ENCODE peak calls at places on chromosomes 2 and 18, in seven cellular contexts. One of them, this sample, is unnamed. For H3K4me1, the result is how much of the 10 kb centered on the place peaks cover.

GRCh38 chr2:239204143-239204875 is 196.5 kb downstream of the HDAC4 start:
- DNase-seq in hepatocyte: no peak
- DNase-seq in lower lobe of right lung: no peak
- DNase-seq in thoracic aorta: no peak
- DNase-seq in adrenal gland: peak
- DNase-seq in OCI-LY7: no peak
- DNase-seq in psoas muscle: peak
- DNase-seq in this sample: no peak

GRCh38 chr2:3631161-3631850 is 26.7 kb upstream of the ALLC start:
- DNase-seq in hepatocyte: no peak
- DNase-seq in thoracic aorta: no peak
- DNase-seq in OCI-LY7: no peak
- DNase-seq in psoas muscle: peak
- DNase-seq in lower lobe of right lung: no peak
- DNase-seq in adrenal gland: no peak
- DNase-seq in this sample: no peak

GRCh38 chr2:19357383-19358241 is 811 bp downstream of the OSR1 start:
- DNase-seq in psoas muscle: peak
- DNase-seq in hepatocyte: peak
- DNase-seq in OCI-LY7: no peak
- DNase-seq in thoracic aorta: no peak
- DNase-seq in lower lobe of right lung: no peak
- DNase-seq in adrenal gland: no peak
- DNase-seq in this sample: no peak

GRCh38 chr2:173254659-173255058 is 100.0 kb upstream of the CDCA7 start:
- DNase-seq in thoracic aorta: no peak
- DNase-seq in hepatocyte: no peak
- DNase-seq in adrenal gland: no peak
- DNase-seq in OCI-LY7: no peak
- DNase-seq in psoas muscle: no peak
- DNase-seq in lower lobe of right lung: no peak
- DNase-seq in this sample: no peak

GRCh38 chr2:126224766-126225165 is 431.2 kb upstream of the GYPC start:
- DNase-seq in psoas muscle: no peak
- DNase-seq in adrenal gland: no peak
- DNase-seq in hepatocyte: no peak
- DNase-seq in OCI-LY7: no peak
- DNase-seq in thoracic aorta: no peak
- DNase-seq in lower lobe of right lung: no peak
- DNase-seq in this sample: no peak

GRCh38 chr2:11940121-11940743 is 193.8 kb downstream of the LPIN1 start:
- DNase-seq in thoracic aorta: no peak
- DNase-seq in lower lobe of right lung: no peak
- DNase-seq in psoas muscle: no peak
- DNase-seq in hepatocyte: no peak
- DNase-seq in adrenal gland: no peak
- DNase-seq in OCI-LY7: no peak
- DNase-seq in this sample: no peak

GRCh38 chr18:48850891-48851302 is 99.9 kb downstream of the SMAD7 start:
- DNase-seq in psoas muscle: no peak
- DNase-seq in hepatocyte: no peak
- DNase-seq in adrenal gland: no peak
- DNase-seq in lower lobe of right lung: no peak
- DNase-seq in thoracic aorta: no peak
- DNase-seq in OCI-LY7: no peak
- DNase-seq in this sample: no peak

GRCh38 chr2:164221473-164221872 is 399.8 kb downstream of the GRB14 start:
- DNase-seq in thoracic aorta: no peak
- DNase-seq in OCI-LY7: no peak
- DNase-seq in adrenal gland: no peak
- DNase-seq in psoas muscle: no peak
- DNase-seq in lower lobe of right lung: no peak
- DNase-seq in hepatocyte: no peak
- DNase-seq in this sample: no peak

GRCh38 chr2:178522950-178523595 is 42.8 kb downstream of the PLEKHA3 start:
- DNase-seq in adrenal gland: peak
- DNase-seq in lower lobe of right lung: peak
- DNase-seq in OCI-LY7: peak
- DNase-seq in hepatocyte: peak
- DNase-seq in psoas muscle: peak
- DNase-seq in thoracic aorta: peak
- DNase-seq in this sample: peak

GRCh38 chr2:147711031-147711430 is 133.8 kb upstream of the ACVR2A start:
- DNase-seq in OCI-LY7: no peak
- DNase-seq in lower lobe of right lung: no peak
- DNase-seq in hepatocyte: no peak
- DNase-seq in psoas muscle: no peak
- DNase-seq in thoracic aorta: no peak
- DNase-seq in adrenal gland: no peak
- DNase-seq in this sample: no peak

GRCh38 chr2:235931676-235932075 is 236.5 kb downstream of the GBX2 start:
- DNase-seq in psoas muscle: no peak
- DNase-seq in thoracic aorta: no peak
- DNase-seq in OCI-LY7: no peak
- DNase-seq in lower lobe of right lung: no peak
- DNase-seq in hepatocyte: no peak
- DNase-seq in adrenal gland: no peak
- DNase-seq in this sample: no peak

GRCh38 chr2:100390001-100390940 is 27.2 kb downstream of the CHST10 start:
- DNase-seq in lower lobe of right lung: no peak
- DNase-seq in OCI-LY7: no peak
- DNase-seq in thoracic aorta: no peak
- DNase-seq in adrenal gland: no peak
- DNase-seq in psoas muscle: no peak
- DNase-seq in hepatocyte: no peak
- DNase-seq in this sample: no peak

GRCh38 chr2:74179063-74179865 is 585 bp upstream of the MOB1A start:
- DNase-seq in OCI-LY7: peak
- DNase-seq in adrenal gland: peak
- DNase-seq in hepatocyte: peak
- DNase-seq in thoracic aorta: no peak
- DNase-seq in psoas muscle: no peak
- DNase-seq in lower lobe of right lung: no peak
- DNase-seq in this sample: no peak

GRCh38 chr18:9766076-9766481 is 58.0 kb downstream of the RAB31 start:
- DNase-seq in thoracic aorta: no peak
- DNase-seq in adrenal gland: peak
- DNase-seq in psoas muscle: no peak
- DNase-seq in OCI-LY7: no peak
- DNase-seq in lower lobe of right lung: no peak
- DNase-seq in hepatocyte: no peak
- DNase-seq in this sample: no peak

GRCh38 chr2:33242845-33243244 is 233.6 kb upstream of the RASGRP3 start:
- DNase-seq in thoracic aorta: no peak
- DNase-seq in adrenal gland: no peak
- DNase-seq in OCI-LY7: no peak
- DNase-seq in lower lobe of right lung: no peak
- DNase-seq in psoas muscle: no peak
- DNase-seq in hepatocyte: no peak
- DNase-seq in this sample: peak

GRCh38 chr2:13669607-13670006 is 952.9 kb downstream of the TRIB2 start:
- DNase-seq in OCI-LY7: no peak
- DNase-seq in psoas muscle: no peak
- DNase-seq in hepatocyte: no peak
- DNase-seq in adrenal gland: no peak
- DNase-seq in lower lobe of right lung: no peak
- DNase-seq in thoracic aorta: no peak
- DNase-seq in this sample: no peak

GRCh38 chr2:207530160-207531023 is 630 bp downstream of the CREB1 start:
- DNase-seq in adrenal gland: peak
- DNase-seq in psoas muscle: peak
- DNase-seq in thoracic aorta: no peak
- DNase-seq in lower lobe of right lung: peak
- DNase-seq in OCI-LY7: peak
- DNase-seq in hepatocyte: peak
- DNase-seq in this sample: peak

GRCh38 chr2:10549621-10550020 is 101.5 kb upstream of the ODC1 start:
- DNase-seq in hepatocyte: no peak
- DNase-seq in adrenal gland: no peak
- DNase-seq in lower lobe of right lung: no peak
- DNase-seq in OCI-LY7: no peak
- DNase-seq in psoas muscle: no peak
- DNase-seq in thoracic aorta: no peak
- DNase-seq in this sample: no peak

GRCh38 chr2:10552871-10553245 is 104.7 kb upstream of the ODC1 start:
- DNase-seq in hepatocyte: no peak
- DNase-seq in OCI-LY7: no peak
- DNase-seq in adrenal gland: no peak
- DNase-seq in lower lobe of right lung: no peak
- DNase-seq in psoas muscle: no peak
- DNase-seq in thoracic aorta: no peak
- DNase-seq in this sample: no peak

GRCh38 chr2:10551496-10551895 is 103.4 kb upstream of the ODC1 start:
- DNase-seq in thoracic aorta: no peak
- DNase-seq in OCI-LY7: no peak
- DNase-seq in adrenal gland: no peak
- DNase-seq in lower lobe of right lung: no peak
- DNase-seq in psoas muscle: no peak
- DNase-seq in hepatocyte: no peak
- DNase-seq in this sample: no peak

GRCh38 chr2:10550206-10551001 is 102.3 kb upstream of the ODC1 start:
- DNase-seq in thoracic aorta: no peak
- DNase-seq in hepatocyte: no peak
- DNase-seq in psoas muscle: no peak
- DNase-seq in OCI-LY7: no peak
- DNase-seq in lower lobe of right lung: no peak
- DNase-seq in adrenal gland: peak
- DNase-seq in this sample: peak

GRCh38 chr2:10552220-10552870 is 104.2 kb upstream of the ODC1 start:
- DNase-seq in lower lobe of right lung: no peak
- DNase-seq in OCI-LY7: no peak
- DNase-seq in psoas muscle: no peak
- DNase-seq in hepatocyte: no peak
- DNase-seq in thoracic aorta: no peak
- DNase-seq in adrenal gland: no peak
- DNase-seq in this sample: no peak
- TF ChIP-seq CTCF in lower lobe of right lung: no peak
- TF ChIP-seq CTCF in OCI-LY7: no peak
- TF ChIP-seq CTCF in psoas muscle: no peak
- TF ChIP-seq CTCF in hepatocyte: no peak
- TF ChIP-seq CTCF in thoracic aorta: no peak
- TF ChIP-seq CTCF in adrenal gland: no peak
- TF ChIP-seq CTCF in this sample: no peak

DNA sequence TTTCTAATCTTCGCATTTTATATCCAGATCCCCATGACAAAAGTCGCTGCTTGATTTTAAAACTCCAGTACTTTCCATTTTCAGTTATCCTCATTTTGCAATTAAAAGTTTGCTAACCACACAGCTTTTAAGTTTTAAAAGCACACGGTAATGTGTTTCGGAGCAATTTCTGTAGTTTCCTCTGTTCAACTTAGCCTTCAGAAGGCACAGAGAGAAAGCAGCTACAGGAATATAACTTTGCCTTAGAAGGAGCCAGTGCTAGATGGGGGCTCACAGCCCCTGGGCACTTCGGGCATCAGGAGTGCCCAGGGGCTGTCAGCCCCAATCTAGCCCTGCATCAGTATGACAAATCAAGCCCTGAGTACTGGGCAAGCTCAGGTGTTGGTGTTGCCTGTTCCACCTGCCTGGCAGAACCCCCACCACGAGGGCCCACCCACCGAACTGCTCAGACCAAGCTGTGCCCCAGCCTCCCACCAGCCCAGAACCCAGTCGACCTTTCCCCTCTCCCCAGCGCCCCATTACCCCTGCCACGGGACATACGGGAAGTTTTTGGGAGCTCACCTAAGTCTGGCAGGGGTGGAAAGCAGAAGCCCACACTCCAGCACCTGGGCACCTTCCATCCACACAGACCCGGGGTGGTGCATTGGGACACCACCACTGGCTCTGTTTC is 47.3 kb downstream of the TRABD2A start:
- DNase-seq in OCI-LY7: no peak
- DNase-seq in lower lobe of right lung: no peak
- DNase-seq in adrenal gland: no peak
- DNase-seq in psoas muscle: no peak
- DNase-seq in thoracic aorta: no peak
- DNase-seq in hepatocyte: no peak
- DNase-seq in this sample: no peak
- H3K4me1 ChIP-seq in OCI-LY7: under half
- H3K4me1 ChIP-seq in lower lobe of right lung: under half
- H3K4me1 ChIP-seq in adrenal gland: under half
- H3K4me1 ChIP-seq in psoas muscle: under half
- H3K4me1 ChIP-seq in thoracic aorta: under half
- H3K4me1 ChIP-seq in hepatocyte: under half
- H3K4me1 ChIP-seq in this sample: under half

GRCh38 chr2:211349031-211349430 is 792.6 kb downstream of the CPS1 start:
- DNase-seq in thoracic aorta: no peak
- DNase-seq in psoas muscle: no peak
- DNase-seq in OCI-LY7: no peak
- DNase-seq in lower lobe of right lung: no peak
- DNase-seq in hepatocyte: no peak
- DNase-seq in adrenal gland: no peak
- DNase-seq in this sample: no peak

GRCh38 chr2:211344289-211344688 is 787.9 kb downstream of the CPS1 start:
- DNase-seq in thoracic aorta: no peak
- DNase-seq in psoas muscle: no peak
- DNase-seq in hepatocyte: no peak
- DNase-seq in lower lobe of right lung: no peak
- DNase-seq in OCI-LY7: no peak
- DNase-seq in adrenal gland: no peak
- DNase-seq in this sample: no peak

GRCh38 chr2:211351998-211352397 is 795.6 kb downstream of the CPS1 start:
- DNase-seq in lower lobe of right lung: no peak
- DNase-seq in adrenal gland: no peak
- DNase-seq in psoas muscle: no peak
- DNase-seq in hepatocyte: no peak
- DNase-seq in OCI-LY7: no peak
- DNase-seq in thoracic aorta: no peak
- DNase-seq in this sample: no peak

DNA sequence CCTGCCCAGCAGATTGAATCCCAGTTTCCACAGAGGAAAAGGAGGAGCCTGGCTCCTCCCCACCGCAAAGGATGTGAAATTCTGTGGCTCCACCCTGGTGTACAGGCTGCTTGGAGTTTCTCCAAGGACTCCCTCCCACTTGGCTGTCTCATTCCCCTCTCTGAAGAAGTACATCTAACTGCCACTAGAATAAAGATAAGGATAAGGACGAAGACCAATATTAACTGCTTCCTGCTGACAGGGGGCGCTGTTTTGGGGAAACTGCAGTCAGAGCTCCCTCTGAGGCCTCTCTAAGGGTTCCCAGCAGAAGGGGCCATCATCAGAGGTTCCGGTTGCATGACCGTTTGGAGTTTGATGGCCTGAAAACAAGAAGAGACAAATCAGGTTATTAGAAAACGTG is 790.9 kb downstream of the CPS1 start:
- DNase-seq in adrenal gland: no peak
- DNase-seq in lower lobe of right lung: no peak
- DNase-seq in thoracic aorta: no peak
- DNase-seq in psoas muscle: no peak
- DNase-seq in hepatocyte: no peak
- DNase-seq in OCI-LY7: no peak
- DNase-seq in this sample: no peak
- TF ChIP-seq CTCF in adrenal gland: no peak
- TF ChIP-seq CTCF in lower lobe of right lung: no peak
- TF ChIP-seq CTCF in thoracic aorta: no peak
- TF ChIP-seq CTCF in psoas muscle: no peak
- TF ChIP-seq CTCF in hepatocyte: no peak
- TF ChIP-seq CTCF in OCI-LY7: peak
- TF ChIP-seq CTCF in this sample: no peak

GRCh38 chr2:15241208-15241607 is 319.9 kb downstream of the NBAS start:
- DNase-seq in hepatocyte: no peak
- DNase-seq in OCI-LY7: no peak
- DNase-seq in lower lobe of right lung: no peak
- DNase-seq in thoracic aorta: no peak
- DNase-seq in psoas muscle: no peak
- DNase-seq in adrenal gland: no peak
- DNase-seq in this sample: peak
- H3K4me1 ChIP-seq in hepatocyte: under half
- H3K4me1 ChIP-seq in OCI-LY7: under half
- H3K4me1 ChIP-seq in lower lobe of right lung: under half
- H3K4me1 ChIP-seq in thoracic aorta: under half
- H3K4me1 ChIP-seq in psoas muscle: under half
- H3K4me1 ChIP-seq in adrenal gland: under half
- H3K4me1 ChIP-seq in this sample: under half